ENCODE peak calls at places on chromosomes 12 and 14, in seven cellular contexts. One of them, this sample, is unnamed.

GRCh38 chr12:94429633-94430032 is 30.0 kb downstream of the CEP83 start:
- DNase-seq in mesothelial cell of epicardium: no peak
- DNase-seq in CD4-positive, alpha-beta memory T cell: no peak
- DNase-seq in A549: no peak
- DNase-seq in hypothalamus: no peak
- DNase-seq in cardiac fibroblast: peak; percentile 54
- DNase-seq in NCI-H524 treated with DMSO at 0.1 percent for 48 hours: no peak
- DNase-seq in this sample: no peak

GRCh38 chr14:96268426-96269358 is 12.7 kb downstream of the BDKRB1 start:
- DNase-seq in hypothalamus: no peak
- DNase-seq in CD4-positive, alpha-beta memory T cell: no peak
- DNase-seq in NCI-H524 treated with DMSO at 0.1 percent for 48 hours: no peak
- DNase-seq in A549: peak; percentile 78
- DNase-seq in mesothelial cell of epicardium: no peak
- DNase-seq in cardiac fibroblast: peak; percentile 91
- DNase-seq in this sample: no peak

GRCh38 chr12:113163030-113163360 is 13.5 kb downstream of the CFAP73 start:
- DNase-seq in hypothalamus: no peak
- DNase-seq in NCI-H524 treated with DMSO at 0.1 percent for 48 hours: no peak
- DNase-seq in cardiac fibroblast: no peak
- DNase-seq in A549: no peak
- DNase-seq in CD4-positive, alpha-beta memory T cell: no peak
- DNase-seq in mesothelial cell of epicardium: no peak
- DNase-seq in this sample: no peak

GRCh38 chr12:65808580-65808979 is 15.7 kb upstream of the HMGA2 start:
- DNase-seq in NCI-H524 treated with DMSO at 0.1 percent for 48 hours: no peak
- DNase-seq in A549: no peak
- DNase-seq in CD4-positive, alpha-beta memory T cell: no peak
- DNase-seq in mesothelial cell of epicardium: no peak
- DNase-seq in hypothalamus: no peak
- DNase-seq in cardiac fibroblast: no peak
- DNase-seq in this sample: no peak

GRCh38 chr12:29228474-29229157 is 79.5 kb downstream of the FAR2 start:
- DNase-seq in hypothalamus: no peak
- DNase-seq in CD4-positive, alpha-beta memory T cell: no peak
- DNase-seq in A549: no peak
- DNase-seq in cardiac fibroblast: no peak
- DNase-seq in NCI-H524 treated with DMSO at 0.1 percent for 48 hours: no peak
- DNase-seq in mesothelial cell of epicardium: no peak
- DNase-seq in this sample: no peak

GRCh38 chr12:100584261-100584660 is 10.8 kb downstream of the GAS2L3 start:
- DNase-seq in NCI-H524 treated with DMSO at 0.1 percent for 48 hours: no peak
- DNase-seq in mesothelial cell of epicardium: no peak
- DNase-seq in A549: no peak
- DNase-seq in CD4-positive, alpha-beta memory T cell: no peak
- DNase-seq in hypothalamus: no peak
- DNase-seq in cardiac fibroblast: peak; percentile 10
- DNase-seq in this sample: no peak

GRCh38 chr14:104307246-104307626 is 168.8 kb downstream of the KIF26A start:
- DNase-seq in A549: no peak
- DNase-seq in mesothelial cell of epicardium: no peak
- DNase-seq in NCI-H524 treated with DMSO at 0.1 percent for 48 hours: no peak
- DNase-seq in hypothalamus: no peak
- DNase-seq in cardiac fibroblast: no peak
- DNase-seq in CD4-positive, alpha-beta memory T cell: no peak
- DNase-seq in this sample: no peak

GRCh38 chr12:51905507-51906438 is 1.5 kb upstream of the ACVRL1 start:
- DNase-seq in hypothalamus: no peak
- DNase-seq in NCI-H524 treated with DMSO at 0.1 percent for 48 hours: no peak
- DNase-seq in A549: no peak
- DNase-seq in CD4-positive, alpha-beta memory T cell: no peak
- DNase-seq in mesothelial cell of epicardium: no peak
- DNase-seq in cardiac fibroblast: peak; percentile 89
- DNase-seq in this sample: peak; percentile 86

GRCh38 chr12:31629756-31630732 is 29.4 kb upstream of the ETFBKMT start:
- DNase-seq in A549: no peak
- DNase-seq in hypothalamus: no peak
- DNase-seq in cardiac fibroblast: peak; percentile 85
- DNase-seq in mesothelial cell of epicardium: no peak
- DNase-seq in CD4-positive, alpha-beta memory T cell: no peak
- DNase-seq in NCI-H524 treated with DMSO at 0.1 percent for 48 hours: no peak
- DNase-seq in this sample: peak; percentile 72

GRCh38 chr12:27709932-27710591 is 570 bp upstream of the MRPS35 start:
- DNase-seq in A549: peak; percentile 68
- DNase-seq in mesothelial cell of epicardium: no peak
- DNase-seq in cardiac fibroblast: peak; percentile 58
- DNase-seq in NCI-H524 treated with DMSO at 0.1 percent for 48 hours: no peak
- DNase-seq in CD4-positive, alpha-beta memory T cell: no peak
- DNase-seq in hypothalamus: no peak
- DNase-seq in this sample: no peak

GRCh38 chr12:50314629-50315312 is 31.5 kb upstream of the LIMA1 start:
- DNase-seq in mesothelial cell of epicardium: no peak
- DNase-seq in CD4-positive, alpha-beta memory T cell: no peak
- DNase-seq in cardiac fibroblast: peak; percentile 81
- DNase-seq in A549: peak; percentile 61
- DNase-seq in hypothalamus: no peak
- DNase-seq in NCI-H524 treated with DMSO at 0.1 percent for 48 hours: peak; percentile 7
- DNase-seq in this sample: peak; percentile 84

GRCh38 chr14:66359500-66359899 is 126.7 kb upstream of the CCDC196 start:
- DNase-seq in CD4-positive, alpha-beta memory T cell: no peak
- DNase-seq in cardiac fibroblast: peak; percentile 81
- DNase-seq in NCI-H524 treated with DMSO at 0.1 percent for 48 hours: peak; percentile 96
- DNase-seq in mesothelial cell of epicardium: no peak
- DNase-seq in A549: peak; percentile 71
- DNase-seq in hypothalamus: no peak
- DNase-seq in this sample: peak; percentile 14

GRCh38 chr12:50387487-50387886 is 8.9 kb downstream of the FAM186A start:
- DNase-seq in A549: no peak
- DNase-seq in CD4-positive, alpha-beta memory T cell: no peak
- DNase-seq in NCI-H524 treated with DMSO at 0.1 percent for 48 hours: no peak
- DNase-seq in mesothelial cell of epicardium: no peak
- DNase-seq in cardiac fibroblast: peak; percentile 31
- DNase-seq in hypothalamus: no peak
- DNase-seq in this sample: no peak

GRCh38 chr12:52391618-52392002 is 6.2 kb upstream of the KRT84 start:
- DNase-seq in CD4-positive, alpha-beta memory T cell: no peak
- DNase-seq in mesothelial cell of epicardium: no peak
- DNase-seq in NCI-H524 treated with DMSO at 0.1 percent for 48 hours: peak; percentile 67
- DNase-seq in cardiac fibroblast: peak; percentile 51
- DNase-seq in hypothalamus: no peak
- DNase-seq in A549: peak; percentile 29
- DNase-seq in this sample: peak; percentile 45

GRCh38 chr14:72643317-72643801 is 250.5 kb downstream of the DPF3 start:
- DNase-seq in cardiac fibroblast: peak; percentile 95
- DNase-seq in A549: peak; percentile 69
- DNase-seq in NCI-H524 treated with DMSO at 0.1 percent for 48 hours: peak; percentile 95
- DNase-seq in CD4-positive, alpha-beta memory T cell: no peak
- DNase-seq in hypothalamus: no peak
- DNase-seq in mesothelial cell of epicardium: no peak
- DNase-seq in this sample: peak; percentile 22

GRCh38 chr12:127781336-127781735 is 485.6 kb upstream of the TMEM132C start:
- DNase-seq in cardiac fibroblast: no peak
- DNase-seq in NCI-H524 treated with DMSO at 0.1 percent for 48 hours: peak; percentile 50
- DNase-seq in CD4-positive, alpha-beta memory T cell: no peak
- DNase-seq in mesothelial cell of epicardium: no peak
- DNase-seq in A549: no peak
- DNase-seq in hypothalamus: no peak
- DNase-seq in this sample: no peak